ENCODE peak calls at places on chromosomes 1 and 21, in eight cellular contexts. E is hepatic stellate cell; R is stimulated activated naive CD8-positive, alpha-beta T cell treated with anti-CD3 and anti-CD28 coated beads, Interleukin-15, Interleukin-2, amounts not matched to agents 100 U/mL and 50 U/mL, for 24 hours; D is left ventricle myocardium inferior; C is fibroblast of lung; I is NCI-H1092 treated with DMSO at 0.1 percent for 48 hours; B is glutamatergic neuron; J is lung. U is an unnamed sample.

GRCh38 chr1:192994141-192994540 is 65.0 kb downstream of the UCHL5 start:
- DNase-seq in R (no peak), D (no peak), E (no peak), B (no peak), J (no peak), I (no peak), C (no peak), U (no peak)

GRCh38 chr21:45499970-45500575 is 42.2 kb downstream of the SLC19A1 start:
- DNase-seq in B (no peak), D (peak; percentile 6), C (no peak), I (no peak), E (no peak), J (no peak), R (no peak), U (no peak)

GRCh38 chr21:36288651-36289243 is 31.2 kb upstream of the MORC3 start:
- DNase-seq in C (no peak), R (no peak), D (no peak), I (no peak), B (no peak), J (no peak), E (no peak), U (no peak)

GRCh38 chr1:91755176-91755575 is 130.8 kb downstream of the TGFBR3 start:
- DNase-seq in B (no peak), R (no peak), C (peak; percentile 91), I (no peak), E (no peak), J (no peak), D (peak; percentile 40), U (no peak)

GRCh38 chr1:35115459-35116383 is 36.5 kb downstream of the ZMYM1 start:
- DNase-seq in J (no peak), I (no peak), B (no peak), R (no peak), D (no peak), E (peak; percentile 27), C (peak; percentile 22), U (no peak)

GRCh38 chr1:14732726-14733052 is 134.2 kb downstream of the KAZN start:
- DNase-seq in D (no peak), R (no peak), J (no peak), B (no peak), E (no peak), C (no peak), I (no peak), U (no peak)

GRCh38 chr1:223794040-223794880 is 51.5 kb downstream of the TP53BP2 start:
- DNase-seq in B (no peak), R (no peak), I (no peak), C (peak; percentile 35), D (no peak), E (no peak), J (no peak), U (no peak)

GRCh38 chr1:183238071-183238470 is 52.0 kb downstream of the LAMC2 start:
- DNase-seq in B (no peak), J (no peak), R (no peak), D (no peak), I (no peak), E (peak; percentile 43), C (peak; percentile 36), U (peak; percentile 72)

GRCh38 chr1:235996048-235996785 is 68.7 kb downstream of the NID1 start:
- DNase-seq in B (no peak), C (no peak), D (no peak), J (no peak), E (no peak), I (peak; percentile 81), R (no peak), U (no peak)

GRCh38 chr1:23436520-23437354 is 12.2 kb upstream of the TCEA3 start:
- DNase-seq in J (peak; percentile 83), I (no peak), C (no peak), R (peak; percentile 39), D (no peak), E (no peak), B (peak; percentile 27), U (no peak)

GRCh38 chr1:39490596-39491145 is 765 bp upstream of the BMP8A start:
- DNase-seq in R (peak; percentile 20), B (peak; percentile 42), C (no peak), E (no peak), D (no peak), J (no peak), I (no peak), U (no peak)

GRCh38 chr1:8396912-8397406 is 79.0 kb downstream of the SLC45A1 start:
- DNase-seq in C (peak; percentile 98), B (no peak), R (no peak), J (no peak), D (no peak), I (no peak), E (peak; percentile 80), U (peak; percentile 96)

GRCh38 chr1:35666916-35667315 is 25.6 kb upstream of the PSMB2 start:
- DNase-seq in J (no peak), C (no peak), I (no peak), E (no peak), R (no peak), B (no peak), D (no peak), U (no peak)

GRCh38 chr1:80882552-80882951 is 918.2 kb upstream of the ADGRL2 start:
- DNase-seq in I (no peak), R (no peak), E (peak; percentile 4), D (no peak), C (peak; percentile 68), J (no peak), B (no peak), U (peak; percentile 79)

GRCh38 chr1:76419603-76420002 is 345.1 kb downstream of the ST6GALNAC3 start:
- DNase-seq in J (no peak), C (no peak), B (no peak), I (no peak), D (no peak), R (no peak), E (no peak), U (no peak)

U was measured in renal cortical epithelial cell.